ENCODE peak calls at places on chromosome 11, in nine cellular contexts. Q, U, H, S, V, B, I, Y and O are unnamed samples. For H3K4me1, the result is how much of the 10 kb centered on the place peaks cover.

GRCh38 chr11:91871791-91872190 is 352.8 kb upstream of the FAT3 start:
- DNase-seq in S (no peak), H (no peak), Q (no peak), I (peak), Y (no peak), U (no peak), B (no peak), V (no peak), O (no peak)

GRCh38 chr11:45144126-45145082 is 2.0 kb upstream of the PRDM11 start:
- DNase-seq in Y (no peak), U (no peak), H (no peak), B (no peak), Q (no peak), V (no peak), S (peak), I (no peak), O (no peak)

GRCh38 chr11:9160166-9160565 is 68.8 kb upstream of the SCUBE2 start:
- DNase-seq in I (peak), B (no peak), H (peak), V (no peak), Q (no peak), U (no peak), Y (no peak), S (no peak), O (no peak)

GRCh38 chr11:7551571-7551970 is 37.8 kb downstream of the PPFIBP2 start:
- DNase-seq in Q (no peak), H (peak), S (no peak), V (no peak), B (no peak), I (peak), Y (no peak), U (no peak), O (no peak)

GRCh38 chr11:122697636-122698167 is 42.2 kb downstream of the UBASH3B start:
- DNase-seq in U (no peak), H (peak), B (no peak), V (no peak), S (no peak), Y (no peak), I (peak), Q (no peak), O (peak)

GRCh38 chr11:114346709-114347141 is 50.5 kb downstream of the NNMT start:
- DNase-seq in V (no peak), B (no peak), U (no peak), Y (no peak), S (no peak), Q (no peak), H (no peak), I (no peak), O (no peak)

GRCh38 chr11:57278721-57279095 is 41.7 kb upstream of the APLNR start:
- DNase-seq in U (no peak), V (no peak), S (no peak), Q (no peak), B (no peak), Y (no peak), H (peak), I (no peak), O (no peak)

GRCh38 chr11:38315151-38315550 is 1717.1 kb upstream of the RAG2 start:
- DNase-seq in B (no peak), I (peak), U (no peak), Q (no peak), H (no peak), Y (no peak), S (no peak), V (no peak), O (no peak)

GRCh38 chr11:112499153-112499907 is 238.7 kb upstream of the PLET1 start:
- DNase-seq in V (no peak), B (no peak), U (no peak), H (no peak), Q (no peak), Y (no peak), S (no peak), I (no peak), O (peak)

GRCh38 chr11:59551651-59552521 is 40.5 kb downstream of the OR4D9 start:
- DNase-seq in S (peak), I (peak), U (no peak), H (peak), Q (no peak), Y (peak), V (no peak), B (peak), O (no peak)

GRCh38 chr11:124754309-124754708 is 2.3 kb upstream of the VSIG2 start:
- DNase-seq in H (no peak), Y (no peak), V (no peak), I (no peak), U (no peak), B (no peak), Q (no peak), S (no peak), O (no peak)

GRCh38 chr11:30333405-30333804 is 10.5 kb downstream of the ARL14EP start:
- DNase-seq in V (no peak), U (no peak), Q (no peak), I (peak), Y (no peak), S (no peak), B (peak), H (no peak), O (no peak)

GRCh38 chr11:10474551-10474950 is 19.5 kb downstream of the AMPD3 start:
- DNase-seq in V (no peak), Q (no peak), B (no peak), I (no peak), Y (no peak), S (no peak), H (no peak), U (no peak), O (no peak)

GRCh38 chr11:88507771-88508557 is 170.4 kb upstream of the CTSC start:
- DNase-seq in H (no peak), B (no peak), S (no peak), V (no peak), I (peak), U (no peak), Y (no peak), Q (no peak), O (no peak)

GRCh38 chr11:59611570-59612565 is 3.7 kb downstream of the OSBP start:
- DNase-seq in U (no peak), B (peak), H (no peak), I (peak), S (no peak), Q (no peak), Y (no peak), V (no peak), O (no peak)

GRCh38 chr11:122155765-122156527 is 39.9 kb upstream of the BLID start:
- DNase-seq in I (no peak), S (no peak), H (peak), V (no peak), Q (no peak), B (no peak), U (no peak), Y (no peak), O (no peak)

GRCh38 chr11:72821221-72821919 is 7.2 kb downstream of the ATG16L2 start:
- DNase-seq in U (no peak), Y (no peak), H (no peak), I (no peak), S (no peak), Q (no peak), V (no peak), B (no peak), O (peak)

GRCh38 chr11:92702771-92703170 is 266.7 kb upstream of the MTNR1B start:
- DNase-seq in B (no peak), S (no peak), I (no peak), Y (no peak), V (no peak), Q (no peak), U (no peak), H (peak), O (no peak)

GRCh38 chr11:131036544-131036943 is 120.3 kb upstream of the SNX19 start:
- DNase-seq in H (no peak), V (no peak), S (no peak), Q (no peak), I (peak), Y (no peak), U (no peak), B (no peak), O (no peak)

GRCh38 chr11:70203749-70204465 is 811 bp downstream of the FADD start:
- DNase-seq in Y (no peak), H (peak), Q (peak), U (peak), B (peak), S (peak), V (peak), I (peak), O (peak)

GRCh38 chr11:68379216-68379615 is 66.8 kb downstream of the LRP5 start:
- DNase-seq in B (no peak), V (no peak), S (no peak), Q (no peak), Y (no peak), U (no peak), H (peak), I (peak), O (no peak)

GRCh38 chr11:68373810-68374501 is 61.6 kb downstream of the LRP5 start:
- DNase-seq in U (no peak), Y (no peak), H (peak), S (peak), Q (no peak), V (no peak), B (peak), I (peak), O (no peak)

GRCh38 chr11:68374531-68374930 is 62.1 kb downstream of the LRP5 start:
- DNase-seq in Q (no peak), I (no peak), H (peak), V (no peak), S (no peak), B (no peak), U (no peak), Y (no peak), O (no peak)

GRCh38 chr11:68375337-68375736 is 62.9 kb downstream of the LRP5 start:
- DNase-seq in I (no peak), U (no peak), Y (no peak), H (no peak), B (no peak), S (no peak), Q (no peak), V (no peak), O (no peak)

GRCh38 chr11:68377389-68377795 is 65.0 kb downstream of the LRP5 start:
- DNase-seq in B (no peak), I (no peak), S (no peak), Y (no peak), V (no peak), H (no peak), U (no peak), Q (no peak), O (no peak)
- H3K4me1 ChIP-seq in B (half or more), I (half or more), S (under half), Y (under half), V (under half), H (under half), U (half or more), Q (half or more), O (half or more)

DNA sequence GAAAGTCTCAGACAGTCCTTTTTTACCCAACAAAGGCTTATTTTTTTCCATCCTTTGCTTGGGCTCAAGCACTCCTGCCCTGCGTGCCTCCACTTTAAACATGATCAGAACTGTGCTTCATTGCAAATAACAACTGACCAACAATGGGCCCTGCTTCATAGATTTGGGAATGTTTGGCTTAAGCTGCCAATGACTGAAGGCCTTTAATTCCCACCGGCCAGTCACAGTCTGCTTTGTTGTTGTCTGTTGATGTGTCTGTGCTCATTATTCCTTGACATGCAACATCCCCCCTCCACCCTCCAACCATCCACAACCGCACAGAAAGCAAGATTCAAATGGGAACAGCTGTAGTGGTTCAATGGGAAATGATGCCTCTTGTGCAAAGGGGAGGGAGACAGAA is 23.1 kb downstream of the PAX6 start:
- DNase-seq in I (no peak), H (no peak), V (no peak), S (no peak), U (no peak), Q (no peak), B (no peak), Y (peak), O (no peak)
- H3K27ac ChIP-seq in I (no peak), H (no peak), V (no peak), S (no peak), U (no peak), Q (no peak), B (no peak), Y (peak), O (no peak)

GRCh38 chr11:77446911-77447629 is 26.8 kb downstream of the PAK1 start:
- DNase-seq in V (no peak), I (no peak), H (no peak), B (peak), S (no peak), Q (no peak), U (no peak), Y (no peak), O (no peak)
- H3K4me1 ChIP-seq in V (under half), I (under half), H (under half), B (under half), S (under half), Q (under half), U (half or more), Y (under half), O (under half)

GRCh38 chr11:46914363-46914762 is 4.0 kb downstream of the LRP4 start:
- DNase-seq in I (peak), V (no peak), S (peak), B (no peak), U (no peak), Q (no peak), H (no peak), Y (no peak), O (no peak)
- H3K27ac ChIP-seq in I (peak), V (no peak), S (peak), B (no peak), U (no peak), Q (no peak), H (peak), Y (no peak), O (no peak)

GRCh38 chr11:126832387-126832786 is 168.2 kb downstream of the KIRREL3 start:
- DNase-seq in Y (no peak), B (no peak), I (no peak), Q (no peak), U (no peak), S (no peak), V (no peak), H (no peak), O (no peak)
- H3K4me1 ChIP-seq in Y (under half), B (under half), I (under half), Q (under half), U (under half), S (under half), V (under half), H (under half), O (under half)

GRCh38 chr11:67420147-67420645 is 4.7 kb downstream of the CARNS1 start:
- DNase-seq in V (no peak), Q (no peak), H (no peak), B (no peak), I (no peak), Y (no peak), U (no peak), S (no peak), O (no peak)
- H3K27ac ChIP-seq in V (peak), Q (peak), H (peak), B (no peak), I (no peak), Y (no peak), U (peak), S (peak), O (peak)

GRCh38 chr11:60724420-60724819 is at the start of gene MS4A18:
- DNase-seq in Y (no peak), B (no peak), V (no peak), S (no peak), H (no peak), U (no peak), I (no peak), Q (no peak), O (no peak)
- H3K4me1 ChIP-seq in Y (under half), B (under half), V (under half), S (under half), H (under half), U (under half), I (under half), Q (under half), O (under half)

DNA sequence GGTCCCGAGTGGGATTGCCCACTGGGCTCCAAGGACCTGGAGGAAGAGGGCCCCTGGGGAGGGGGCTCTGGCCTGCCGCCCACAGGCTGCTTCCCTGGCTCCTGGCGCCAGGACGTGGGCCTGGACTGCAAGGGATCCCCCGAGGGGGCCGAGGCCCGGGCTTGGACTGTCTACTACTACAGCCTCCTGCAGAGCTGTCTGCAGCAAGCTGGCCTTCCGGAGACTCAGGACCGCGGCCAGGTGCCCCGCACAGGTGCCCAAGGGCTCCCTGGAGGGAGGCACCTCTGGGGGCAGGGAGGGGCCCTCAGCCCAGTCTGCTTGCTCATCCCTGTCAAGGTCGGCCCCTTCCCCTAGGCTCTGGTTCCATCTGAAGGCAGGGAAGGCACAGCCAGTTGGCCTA is 1.9 kb downstream of the CARNS1 start:
- DNase-seq in U (no peak), B (no peak), I (no peak), S (no peak), V (no peak), Y (no peak), Q (no peak), H (no peak), O (peak)
- H3K27ac ChIP-seq in U (peak), B (no peak), I (no peak), S (peak), V (peak), Y (no peak), Q (peak), H (no peak), O (peak)

GRCh38 chr11:62054484-62055121 is 69.2 kb upstream of the INCENP start:
- DNase-seq in I (peak), B (peak), U (peak), V (no peak), S (no peak), Q (no peak), H (peak), Y (no peak), O (no peak)

GRCh38 chr11:62048101-62048500 is 75.7 kb upstream of the INCENP start:
- DNase-seq in B (no peak), I (no peak), Q (no peak), H (no peak), Y (no peak), V (no peak), S (no peak), U (peak), O (no peak)

GRCh38 chr11:62054081-62054480 is 69.7 kb upstream of the INCENP start:
- DNase-seq in Q (no peak), H (no peak), V (no peak), U (peak), B (no peak), S (no peak), I (no peak), Y (no peak), O (no peak)

GRCh38 chr11:62055970-62056369 is 67.8 kb upstream of the INCENP start:
- DNase-seq in S (no peak), Q (no peak), V (no peak), U (peak), H (no peak), I (no peak), Y (no peak), B (no peak), O (no peak)

GRCh38 chr11:62050716-62051115 is 73.1 kb upstream of the INCENP start:
- DNase-seq in Q (no peak), I (no peak), Y (no peak), H (no peak), U (no peak), B (no peak), S (no peak), V (no peak), O (no peak)
- H3K4me1 ChIP-seq in Q (under half), I (under half), Y (under half), H (under half), U (under half), B (under half), S (under half), V (under half), O (under half)

GRCh38 chr11:19389787-19390303 is 149.1 kb upstream of the E2F8 start:
- DNase-seq in Y (no peak), U (no peak), I (peak), Q (no peak), B (peak), V (no peak), H (no peak), S (no peak), O (no peak)
- H3K27ac ChIP-seq in Y (no peak), U (no peak), I (no peak), Q (no peak), B (no peak), V (no peak), H (no peak), S (no peak), O (peak)